ENCODE peak calls at places on chromosomes 7 and 10, in eight cellular contexts. Q is CD14-positive monocyte, U is spleen, J is IMR-90, S is WTC11, L is psoas muscle, K is brain microvascular endothelial cell, Y is cardiac fibroblast. O is an unnamed sample.

GRCh38 chr7:82263880-82264751 is 179.5 kb downstream of the CACNA2D1 start:
- DNase-seq in Q (no peak), U (no peak), J (no peak), S (no peak), L (no peak), K (no peak), Y (no peak), O (no peak)

GRCh38 chr7:45105588-45106188 is 5.8 kb downstream of the TBRG4 start:
- DNase-seq in Q (no peak), U (no peak), J (no peak), S (no peak), L (no peak), K (no peak), Y (no peak), O (no peak)

GRCh38 chr7:112495820-112496462 is 15.2 kb downstream of the LSMEM1 start:
- DNase-seq in Q (no peak), U (no peak), J (peak), S (peak), L (no peak), K (peak), Y (peak), O (no peak)

GRCh38 chr10:31490858-31491504 is 172.0 kb downstream of the ZEB1 start:
- DNase-seq in Q (no peak), U (no peak), J (peak), S (no peak), L (no peak), K (peak), Y (peak), O (no peak)

GRCh38 chr10:92894081-92894480 is 45.8 kb downstream of the EXOC6 start:
- DNase-seq in Q (no peak), U (no peak), J (no peak), S (no peak), L (no peak), K (no peak), Y (no peak), O (no peak)

GRCh38 chr10:49837096-49837495 is 75.0 kb upstream of the OGDHL start:
- DNase-seq in Q (no peak), U (no peak), J (peak), S (no peak), L (no peak), K (no peak), Y (peak), O (no peak)

GRCh38 chr10:88315746-88316145 is 267.4 kb downstream of the RNLS start:
- DNase-seq in Q (no peak), U (no peak), J (peak), S (no peak), L (no peak), K (no peak), Y (no peak), O (no peak)

GRCh38 chr10:34861293-34862004 is 46.4 kb upstream of the PARD3 start:
- DNase-seq in Q (no peak), U (no peak), J (peak), S (no peak), L (peak), K (no peak), Y (peak), O (no peak)

GRCh38 chr7:101728128-101728527 is 89.3 kb upstream of the CUX1 start:
- DNase-seq in Q (no peak), U (no peak), J (no peak), S (no peak), L (no peak), K (no peak), Y (no peak), O (no peak)

GRCh38 chr7:88801046-88801445 is 5.5 kb upstream of the TEX47 start:
- DNase-seq in Q (no peak), U (no peak), J (no peak), S (no peak), L (no peak), K (no peak), Y (no peak), O (no peak)

GRCh38 chr10:85741626-85742300 is 624.8 kb downstream of the GRID1 start:
- DNase-seq in Q (no peak), U (no peak), J (no peak), S (no peak), L (no peak), K (no peak), Y (no peak), O (no peak)

GRCh38 chr7:148261996-148262688 is 328.4 kb upstream of the C7orf33 start:
- DNase-seq in Q (no peak), U (no peak), J (no peak), S (no peak), L (no peak), K (no peak), Y (no peak), O (no peak)

GRCh38 chr7:131369354-131369753 is 41.7 kb downstream of the MKLN1 start:
- DNase-seq in Q (no peak), U (no peak), J (no peak), S (no peak), L (no peak), K (no peak), Y (peak), O (no peak)

GRCh38 chr10:13271552-13272163 is 28.2 kb downstream of the PHYH start:
- DNase-seq in Q (no peak), U (peak), J (peak), S (peak), L (peak), K (peak), Y (peak), O (peak)

GRCh38 chr7:144019457-144019856 is 19.3 kb downstream of the OR6B1 start:
- DNase-seq in Q (no peak), U (no peak), J (peak), S (no peak), L (no peak), K (peak), Y (peak), O (no peak)

GRCh38 chr7:157875230-157876179 is 538.7 kb downstream of the DNAJB6 start:
- DNase-seq in Q (no peak), U (peak), J (no peak), S (peak), L (peak), K (peak), Y (no peak), O (no peak)

GRCh38 chr10:133529576-133529946 is 2.4 kb downstream of the CYP2E1 start:
- DNase-seq in Q (no peak), U (no peak), J (no peak), S (no peak), L (no peak), K (no peak), Y (no peak), O (no peak)

GRCh38 chr7:37229381-37229780 is 219.3 kb downstream of the ELMO1 start:
- DNase-seq in Q (no peak), U (no peak), J (no peak), S (no peak), L (no peak), K (no peak), Y (no peak), O (no peak)

GRCh38 chr7:102983602-102984001 is 70.8 kb downstream of the LRRC17 start:
- DNase-seq in Q (no peak), U (no peak), J (no peak), S (no peak), L (no peak), K (peak), Y (peak), O (no peak)

GRCh38 chr7:39946693-39947092 is 3.4 kb upstream of the CDK13 start:
- DNase-seq in Q (no peak), U (no peak), J (no peak), S (no peak), L (no peak), K (no peak), Y (no peak), O (no peak)

GRCh38 chr7:149459201-149459539 is 1.7 kb downstream of the ZNF777 start:
- DNase-seq in Q (no peak), U (no peak), J (no peak), S (no peak), L (no peak), K (no peak), Y (no peak), O (no peak)

GRCh38 chr7:94444808-94445207 is 50.1 kb downstream of the COL1A2 start:
- DNase-seq in Q (no peak), U (no peak), J (no peak), S (no peak), L (no peak), K (no peak), Y (no peak), O (no peak)

GRCh38 chr7:132577206-132578049 is 1.2 kb upstream of the PLXNA4 start:
- DNase-seq in Q (no peak), U (no peak), J (peak), S (peak), L (peak), K (peak), Y (peak), O (peak)

GRCh38 chr7:141915565-141915964 is 634 bp upstream of the OR9A4 start:
- DNase-seq in Q (no peak), U (no peak), J (no peak), S (no peak), L (no peak), K (no peak), Y (no peak), O (no peak)

GRCh38 chr10:3465406-3465891 is 292.9 kb upstream of the PITRM1 start:
- DNase-seq in Q (no peak), U (no peak), J (peak), S (no peak), L (no peak), K (no peak), Y (peak), O (no peak)

GRCh38 chr10:9209105-9209798 is 1154.8 kb downstream of the GATA3 start:
- DNase-seq in Q (no peak), U (peak), J (peak), S (peak), L (peak), K (peak), Y (peak), O (peak)

GRCh38 chr7:128056901-128057300 is 25.7 kb upstream of the LRRC4 start:
- DNase-seq in Q (no peak), U (no peak), J (peak), S (no peak), L (no peak), K (peak), Y (peak), O (no peak)

GRCh38 chr10:90862908-90863514 is 5.2 kb upstream of the HTR7 start:
- DNase-seq in Q (no peak), U (no peak), J (peak), S (no peak), L (no peak), K (peak), Y (peak), O (no peak)

GRCh38 chr7:794207-794606 is 38.1 kb upstream of the SUN1 start:
- DNase-seq in Q (no peak), U (no peak), J (no peak), S (no peak), L (no peak), K (no peak), Y (no peak), O (no peak)

DNA sequence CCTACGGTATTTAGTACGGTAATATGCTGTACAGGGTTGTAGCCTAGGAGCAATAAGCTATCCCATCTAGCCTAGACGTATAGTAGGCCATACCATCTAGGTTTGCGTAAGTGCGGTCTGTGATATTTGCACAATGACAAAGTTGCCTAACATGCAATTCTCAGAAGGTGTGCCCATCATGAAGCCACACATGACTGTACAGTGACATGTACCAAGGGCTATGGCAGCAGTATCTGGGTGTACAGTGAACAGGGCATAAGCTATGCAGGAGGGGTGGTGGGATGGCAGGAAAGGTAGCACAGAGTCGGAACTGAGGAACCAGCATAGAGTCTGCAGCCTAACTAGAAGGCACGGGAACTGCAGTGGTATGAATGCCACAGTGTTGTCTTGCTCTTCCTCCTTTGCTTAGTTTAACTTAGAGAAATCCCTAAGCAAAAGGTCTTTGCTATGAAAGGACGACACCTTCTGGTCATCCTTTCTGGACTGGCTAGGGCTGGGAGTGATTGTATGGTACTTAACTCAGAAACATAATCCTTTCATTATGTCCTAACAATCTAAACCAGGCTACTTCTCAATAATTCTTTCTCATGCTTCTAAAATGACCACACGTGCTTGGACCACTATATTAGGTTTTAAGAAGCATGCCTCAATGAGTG is 93.5 kb downstream of the DYNC1I1 start:
- DNase-seq in Q (no peak), U (no peak), J (peak), S (no peak), L (no peak), K (peak), Y (peak), O (no peak)
- TF ChIP-seq CTCF in Q (no peak), U (no peak), J (peak), S (no peak), L (no peak), K (peak), Y (peak), O (no peak)

DNA sequence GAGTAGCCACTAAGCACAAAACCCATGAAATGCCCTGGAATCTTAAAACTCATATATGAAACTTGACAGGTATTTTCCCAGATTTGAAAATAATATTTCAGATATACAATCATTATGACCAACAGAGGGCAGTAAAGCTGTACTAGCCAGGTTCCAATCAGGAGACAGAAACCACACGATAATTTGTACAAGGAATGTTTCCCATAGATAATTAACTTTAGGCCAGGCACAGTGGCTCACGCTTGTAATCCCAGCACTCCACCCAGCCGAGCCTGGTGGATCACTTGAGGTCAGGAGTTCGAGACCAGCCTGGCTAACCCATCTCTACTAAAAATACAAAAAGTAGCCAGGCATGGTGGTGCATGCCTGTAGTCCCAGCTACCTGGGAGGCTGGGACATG is 31.0 kb upstream of the NUB1 start:
- DNase-seq in Q (no peak), U (no peak), J (peak), S (no peak), L (no peak), K (no peak), Y (peak), O (no peak)
- TF ChIP-seq CTCF in Q (peak), U (no peak), J (peak), S (no peak), L (peak), K (peak), Y (peak), O (no peak)

GRCh38 chr7:138887872-138888656 is 90.1 kb upstream of the ATP6V0A4 start:
- DNase-seq in Q (no peak), U (no peak), J (no peak), S (no peak), L (no peak), K (no peak), Y (no peak), O (no peak)

GRCh38 chr7:138885383-138886147 is 87.6 kb upstream of the ATP6V0A4 start:
- DNase-seq in Q (no peak), U (no peak), J (no peak), S (no peak), L (no peak), K (no peak), Y (no peak), O (no peak)

GRCh38 chr7:138889566-138889965 is 91.6 kb upstream of the ATP6V0A4 start:
- DNase-seq in Q (no peak), U (no peak), J (peak), S (no peak), L (no peak), K (no peak), Y (peak), O (no peak)

GRCh38 chr7:138887085-138887705 is 89.2 kb upstream of the ATP6V0A4 start:
- DNase-seq in Q (no peak), U (no peak), J (no peak), S (no peak), L (no peak), K (no peak), Y (no peak), O (no peak)

DNA sequence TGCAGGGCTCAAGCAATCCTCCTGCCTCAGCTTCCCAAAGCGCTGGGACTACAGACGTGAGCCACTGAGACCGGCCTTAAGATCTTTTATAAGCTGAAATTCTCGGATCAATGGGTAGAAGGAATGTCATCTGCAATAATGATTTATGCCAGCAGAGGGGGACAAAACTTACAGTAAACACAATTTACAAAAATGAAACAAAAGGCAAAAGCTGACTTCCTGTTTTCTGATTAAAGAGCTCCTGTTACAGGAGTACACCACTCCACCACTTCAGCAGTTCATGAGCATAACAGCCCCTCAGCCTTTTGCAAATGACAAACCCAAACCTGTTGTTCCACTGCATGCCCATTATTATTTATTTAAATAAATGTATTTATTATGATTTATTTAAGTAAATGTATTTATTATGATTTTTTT is 88.5 kb upstream of the ATP6V0A4 start:
- DNase-seq in Q (no peak), U (no peak), J (peak), S (no peak), L (no peak), K (peak), Y (peak), O (no peak)
- TF ChIP-seq CTCF in Q (peak), U (peak), J (peak), S (peak), L (peak), K (peak), Y (peak), O (peak)

DNA sequence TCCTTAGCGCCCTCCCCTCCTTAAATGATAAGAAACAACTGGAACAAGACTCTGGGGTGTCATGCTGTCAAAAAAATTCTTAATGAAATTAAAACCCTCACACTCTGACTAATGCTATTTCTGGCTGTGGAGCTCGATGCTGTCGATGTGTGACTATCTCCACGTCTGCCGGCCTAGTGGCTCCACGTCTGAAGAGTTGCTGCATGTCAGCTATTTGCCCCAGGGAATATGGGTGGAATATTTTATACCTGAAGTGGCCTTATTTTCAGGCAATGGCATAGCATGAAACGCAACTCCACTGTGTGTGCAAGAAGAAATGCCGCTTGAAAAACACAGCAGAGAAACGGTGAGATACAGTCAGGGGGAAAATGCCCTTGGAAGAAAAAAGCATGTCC is 50.9 kb upstream of the MGMT start:
- DNase-seq in Q (no peak), U (no peak), J (no peak), S (no peak), L (no peak), K (no peak), Y (no peak), O (no peak)
- TF ChIP-seq CTCF in Q (no peak), U (no peak), J (no peak), S (no peak), L (no peak), K (no peak), Y (no peak), O (no peak)

DNA sequence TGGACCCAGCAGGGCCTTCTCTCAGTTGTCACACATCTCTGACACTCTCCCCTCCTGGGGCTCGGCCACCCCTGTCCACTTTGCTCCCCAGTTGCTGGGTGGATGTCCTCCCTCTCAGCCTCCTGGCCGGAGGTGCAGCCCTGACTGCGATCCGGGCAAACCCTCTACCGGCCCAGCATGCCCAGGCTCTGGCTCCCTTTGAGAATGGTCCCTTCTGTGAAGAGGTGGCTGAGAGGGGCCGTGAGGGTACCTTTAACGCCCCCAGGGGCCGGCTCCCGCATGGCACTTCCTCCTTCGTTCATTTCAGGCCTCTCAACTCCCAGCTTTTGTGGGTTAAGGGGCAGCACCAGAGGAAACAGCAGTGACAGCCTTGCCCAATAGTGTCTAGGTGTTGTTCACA is 33.2 kb upstream of the HABP2 start:
- DNase-seq in Q (no peak), U (no peak), J (no peak), S (no peak), L (no peak), K (no peak), Y (no peak), O (no peak)
- TF ChIP-seq CTCF in Q (peak), U (no peak), J (no peak), S (no peak), L (no peak), K (no peak), Y (no peak), O (no peak)

DNA sequence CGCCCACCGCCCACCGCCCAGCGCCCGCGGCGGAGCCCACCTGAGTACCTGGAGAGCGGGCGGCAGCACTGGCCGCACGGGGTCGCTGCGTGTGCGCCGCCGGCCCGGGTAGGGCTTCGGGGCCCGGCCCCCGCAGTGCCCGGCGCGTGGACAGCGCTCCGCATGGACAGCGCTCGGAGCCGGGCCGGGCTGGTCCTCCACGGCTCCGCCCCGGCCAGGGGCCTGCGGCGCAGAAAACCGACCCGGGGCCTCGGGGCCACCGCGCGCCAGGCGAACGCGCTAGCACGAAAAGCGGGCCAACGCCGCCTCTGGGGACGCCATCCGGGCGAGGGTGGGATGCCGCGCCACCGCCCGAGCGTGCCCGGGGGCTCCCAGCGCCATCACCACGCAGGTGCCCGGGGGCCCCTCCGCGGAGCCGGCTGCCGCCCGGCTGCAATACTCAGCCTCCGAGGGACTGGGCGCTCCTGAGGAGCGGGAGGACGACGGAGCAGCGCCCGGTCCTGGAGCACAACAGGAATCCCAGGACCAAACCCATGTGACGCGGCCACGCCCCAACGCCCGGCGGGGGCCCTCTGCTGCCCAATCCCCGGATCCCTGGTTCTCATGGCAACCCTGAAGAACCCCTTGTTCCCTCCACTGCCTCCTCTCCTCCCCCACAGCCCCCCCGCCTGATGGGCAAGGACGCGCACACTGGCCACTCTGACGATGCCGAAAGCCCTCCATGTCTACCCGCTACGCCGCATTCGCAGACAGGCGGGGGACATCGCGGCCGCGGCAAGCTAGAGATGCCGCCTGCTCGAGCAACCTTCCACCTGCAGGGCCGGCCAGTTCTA is at the start of gene GRB10:
- DNase-seq in Q (no peak), U (no peak), J (peak), S (peak), L (peak), K (no peak), Y (peak), O (peak)
- TF ChIP-seq CTCF in Q (no peak), U (no peak), J (peak), S (no peak), L (no peak), K (peak), Y (peak), O (no peak)

O was measured in dorsolateral prefrontal cortex.